ENCODE peak calls at places on chromosomes 16 and 17, in seven cellular contexts. E, A, T, X, F, N and B are unnamed samples.
A peak's percentile ranks its signal among the peaks of the same experiment; 100 is the strongest.

GRCh38 chr17:14011740-14012405 is 57.4 kb upstream of the COX10 start:
- DNase-seq in A (no peak), E (no peak), N (no peak), X (no peak), F (peak; percentile 56), T (no peak), B (peak; percentile 31)

GRCh38 chr17:12673788-12674187 is 8.1 kb downstream of the MYOCD start:
- DNase-seq in T (no peak), A (no peak), X (no peak), N (no peak), E (no peak), F (no peak), B (no peak)

GRCh38 chr16:878071-878784 is 77.7 kb upstream of the GNG13 start:
- DNase-seq in A (peak; percentile 18), E (no peak), F (no peak), T (no peak), N (peak; percentile 49), X (peak; percentile 63), B (no peak)

GRCh38 chr17:40091691-40092397 is 8.5 kb downstream of the NR1D1 start:
- DNase-seq in F (peak; percentile 56), N (no peak), X (no peak), A (no peak), E (no peak), T (no peak), B (no peak)

GRCh38 chr17:74862108-74862901 is 2.6 kb upstream of the GRIN2C start:
- DNase-seq in X (peak; percentile 79), T (peak; percentile 70), A (peak; percentile 60), F (peak; percentile 73), E (no peak), N (peak; percentile 79), B (no peak)

GRCh38 chr16:50280932-50281331 is 14.6 kb downstream of the ADCY7 start:
- DNase-seq in F (no peak), X (no peak), E (no peak), N (no peak), A (no peak), T (no peak), B (no peak)

GRCh38 chr16:46972429-46972970 is 974 bp downstream of the DNAJA2 start:
- DNase-seq in X (peak; percentile 56), E (no peak), T (no peak), N (no peak), A (no peak), F (no peak), B (no peak)

GRCh38 chr16:4323845-4324478 is 8.1 kb downstream of the GLIS2 start:
- DNase-seq in A (peak; percentile 40), X (peak; percentile 79), E (no peak), F (peak; percentile 64), T (peak; percentile 72), N (peak; percentile 89), B (no peak)

GRCh38 chr17:21033350-21033749 is 9.5 kb downstream of the USP22 start:
- DNase-seq in A (no peak), T (no peak), F (no peak), E (no peak), N (no peak), X (no peak), B (no peak)

GRCh38 chr17:77771587-77771986 is 186.9 kb upstream of the TNRC6C start:
- DNase-seq in T (no peak), N (no peak), E (no peak), X (no peak), A (no peak), F (no peak), B (no peak)

GRCh38 chr17:55407641-55408566 is 13.7 kb downstream of the MMD start:
- DNase-seq in N (no peak), A (no peak), F (no peak), X (no peak), T (no peak), E (no peak), B (no peak)

GRCh38 chr17:10614536-10615155 is 42.5 kb downstream of the MYH3 start:
- DNase-seq in N (no peak), X (peak; percentile 77), F (peak; percentile 35), A (peak; percentile 36), T (no peak), E (peak; percentile 85), B (peak; percentile 31)

GRCh38 chr17:75241502-75241901 is 19.9 kb downstream of the GGA3 start:
- DNase-seq in T (no peak), E (no peak), N (no peak), X (no peak), A (no peak), F (no peak), B (no peak)

GRCh38 chr17:41538565-41538991 is 10.5 kb upstream of the KRT19 start:
- DNase-seq in X (no peak), A (no peak), E (no peak), N (no peak), T (no peak), F (no peak), B (no peak)

GRCh38 chr17:41539979-41540701 is 12.0 kb upstream of the KRT19 start:
- DNase-seq in A (no peak), X (no peak), T (no peak), N (no peak), E (no peak), F (no peak), B (no peak)

GRCh38 chr17:41542357-41542756 is 14.2 kb upstream of the KRT19 start:
- DNase-seq in T (no peak), N (no peak), F (no peak), A (no peak), X (no peak), E (no peak), B (no peak)

GRCh38 chr17:41539071-41539492 is 11.0 kb upstream of the KRT19 start:
- DNase-seq in T (no peak), E (no peak), N (no peak), X (no peak), F (no peak), A (no peak), B (no peak)

GRCh38 chr17:41540921-41541625 is 13.0 kb upstream of the KRT19 start:
- DNase-seq in N (no peak), A (no peak), X (no peak), F (no peak), T (no peak), E (no peak), B (no peak)
- TF ChIP-seq POLR2A in N (no peak), A (no peak), X (no peak), F (no peak), T (no peak), E (no peak), B (no peak)

GRCh38 chr16:81938331-81939163 is 72.7 kb downstream of the SDR42E1 start:
- DNase-seq in E (no peak), T (no peak), F (no peak), N (no peak), X (no peak), A (no peak), B (no peak)

GRCh38 chr16:81940781-81941560 is 70.3 kb downstream of the SDR42E1 start:
- DNase-seq in X (peak; percentile 57), E (no peak), F (no peak), N (no peak), A (no peak), T (no peak), B (no peak)

GRCh38 chr16:81936209-81936608 is 75.1 kb downstream of the SDR42E1 start:
- DNase-seq in E (no peak), T (no peak), X (no peak), N (no peak), A (no peak), F (no peak), B (no peak)

GRCh38 chr16:81937305-81938038 is 73.8 kb downstream of the SDR42E1 start:
- DNase-seq in X (no peak), N (no peak), F (no peak), A (no peak), T (no peak), E (no peak), B (no peak)

GRCh38 chr16:81939164-81940067 is 71.9 kb downstream of the SDR42E1 start:
- DNase-seq in N (no peak), T (no peak), E (no peak), F (no peak), A (no peak), X (no peak), B (no peak)
- TF ChIP-seq POLR2A in N (no peak), T (no peak), E (no peak), F (no peak), A (no peak), X (no peak), B (no peak)

GRCh38 chr16:7055443-7055842 is 277.2 kb upstream of the RBFOX1 start:
- DNase-seq in F (no peak), A (no peak), T (no peak), E (no peak), X (no peak), N (no peak), B (no peak)
- TF ChIP-seq POLR2A in F (no peak), A (no peak), T (no peak), E (no peak), X (no peak), N (no peak), B (no peak)

DNA sequence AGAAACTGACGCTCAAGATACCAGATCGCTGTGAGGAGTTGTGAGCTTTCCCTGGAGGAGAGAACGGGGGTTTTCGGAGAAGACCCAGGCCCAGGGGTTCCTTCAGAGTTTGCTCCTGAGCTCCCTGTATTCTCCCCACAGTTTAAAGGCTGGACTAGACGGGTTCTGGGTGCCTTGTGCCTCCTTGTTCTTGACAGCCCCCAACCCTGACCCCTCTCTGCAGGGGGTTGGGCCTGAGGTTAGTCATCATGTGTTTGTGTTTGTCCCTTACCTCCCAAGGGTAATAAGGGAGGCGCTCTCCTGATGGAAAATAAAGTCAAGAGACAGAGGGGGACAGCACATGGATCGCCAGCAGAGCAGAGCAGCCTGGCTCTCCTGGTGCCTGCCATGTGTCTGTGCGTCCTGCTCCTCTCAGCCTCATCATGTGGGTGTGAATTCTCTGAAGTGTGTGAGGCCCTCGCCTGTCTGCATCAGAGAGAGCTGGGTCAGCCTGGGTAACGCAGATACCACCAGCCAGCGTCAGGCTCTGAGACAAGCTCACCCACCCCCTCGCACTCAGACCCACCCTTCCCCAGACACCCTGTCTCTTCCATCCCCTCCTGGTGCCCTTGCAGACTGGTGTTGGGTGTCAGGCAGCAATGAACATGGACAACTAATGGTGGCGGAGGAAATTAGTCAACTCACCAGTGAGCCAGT is 8.8 kb downstream of the HEXIM2 start:
- DNase-seq in E (no peak), T (no peak), X (no peak), F (no peak), N (no peak), A (no peak), B (no peak)
- TF ChIP-seq POLR2A in E (no peak), T (no peak), X (no peak), F (no peak), N (no peak), A (no peak), B (no peak)

GRCh38 chr16:85616608-85617311 is 3.6 kb downstream of the GSE1 start:
- DNase-seq in F (peak; percentile 72), E (no peak), T (peak; percentile 68), N (no peak), X (no peak), A (peak; percentile 63), B (peak; percentile 65)
- TF ChIP-seq POLR2A in F (peak; percentile 53), E (no peak), T (no peak), N (no peak), X (no peak), A (no peak), B (peak; percentile 40)